ENCODE peak calls at places on chromosome 21, in seven cellular contexts. V is left ventricle myocardium inferior, B is neural progenitor cell, O is A549, E is sigmoid colon, A is Panc1, D is Calu3. I is an unnamed sample.

GRCh38 chr21:9774347-9774746 is 747.0 kb upstream of the TPTE start:
- DNase-seq in E (no peak), D (no peak), B (no peak), O (no peak), A (no peak), V (no peak), I (no peak)

GRCh38 chr21:17789085-17789484 is 30.1 kb downstream of the C21orf91 start:
- DNase-seq in D (no peak), E (no peak), O (no peak), V (no peak), A (no peak), B (no peak), I (no peak)

GRCh38 chr21:39712976-39713375 is 32.0 kb upstream of the IGSF5 start:
- DNase-seq in O (peak; percentile 9), V (no peak), B (peak; percentile 47), A (no peak), E (no peak), D (peak; percentile 6), I (no peak)

GRCh38 chr21:31108969-31109368 is 70.7 kb upstream of the KRTAP19-8 start:
- DNase-seq in A (peak; percentile 5), B (peak; percentile 13), E (no peak), V (no peak), D (no peak), O (no peak), I (no peak)

GRCh38 chr21:45050786-45051489 is 23.4 kb upstream of the ADARB1 start:
- DNase-seq in B (no peak), V (no peak), D (no peak), E (no peak), O (peak; percentile 55), A (no peak), I (no peak)

GRCh38 chr21:26469789-26470188 is 103.3 kb downstream of the CYYR1 start:
- DNase-seq in E (no peak), O (no peak), B (no peak), A (peak; percentile 20), V (no peak), D (no peak), I (no peak)

GRCh38 chr21:27424601-27425000 is 457.7 kb upstream of the ADAMTS5 start:
- DNase-seq in O (no peak), A (no peak), V (no peak), D (no peak), E (no peak), B (no peak), I (no peak)

GRCh38 chr21:29261555-29262540 is 36.9 kb upstream of the BACH1 start:
- DNase-seq in O (no peak), E (no peak), D (no peak), B (no peak), A (no peak), V (no peak), I (no peak)

GRCh38 chr21:45290948-45291612 is 3.4 kb upstream of the POFUT2 start:
- DNase-seq in E (peak; percentile 76), A (no peak), V (no peak), B (no peak), D (no peak), O (no peak), I (no peak)

GRCh38 chr21:24941316-24942185 is 665.7 kb downstream of the MRPL39 start:
- DNase-seq in V (no peak), D (no peak), B (no peak), E (no peak), A (no peak), O (no peak), I (no peak)

GRCh38 chr21:25515484-25516405 is 91.5 kb downstream of the MRPL39 start:
- DNase-seq in O (no peak), E (no peak), A (no peak), V (no peak), B (no peak), D (no peak), I (no peak)

GRCh38 chr21:18318156-18318555 is 73.5 kb downstream of the CHODL start:
- DNase-seq in B (no peak), E (no peak), O (no peak), D (no peak), A (no peak), V (no peak), I (no peak)

GRCh38 chr21:45335151-45335760 is 47.6 kb upstream of the POFUT2 start:
- DNase-seq in E (peak; percentile 40), V (peak; percentile 11), B (no peak), A (no peak), D (no peak), O (no peak), I (no peak)

GRCh38 chr21:19440792-19441494 is 1037.4 kb upstream of the TMPRSS15 start:
- DNase-seq in A (no peak), B (no peak), D (no peak), E (no peak), V (no peak), O (no peak), I (no peak)

GRCh38 chr21:31609081-31609480 is 50.4 kb upstream of the SOD1 start:
- DNase-seq in A (no peak), D (no peak), E (no peak), O (no peak), V (no peak), B (peak; percentile 36), I (peak; percentile 30)

GRCh38 chr21:27339902-27340301 is 373.0 kb upstream of the ADAMTS5 start:
- DNase-seq in B (no peak), E (no peak), O (no peak), A (no peak), D (no peak), V (no peak), I (no peak)

GRCh38 chr21:45550552-45551210 is 8.4 kb upstream of the SLC19A1 start:
- DNase-seq in V (peak; percentile 32), E (peak; percentile 66), D (no peak), A (no peak), B (no peak), O (no peak), I (no peak)

GRCh38 chr21:29943885-29944284 is 4.1 kb upstream of the GRIK1 start:
- DNase-seq in V (no peak), A (no peak), O (no peak), B (peak; percentile 36), E (no peak), D (no peak), I (no peak)

GRCh38 chr21:19810779-19811178 is 1187.4 kb upstream of the NCAM2 start:
- DNase-seq in E (no peak), V (no peak), O (no peak), D (no peak), A (no peak), B (no peak), I (no peak)

GRCh38 chr21:38809170-38809878 is 3.6 kb downstream of the ETS2 start:
- DNase-seq in B (no peak), V (no peak), O (no peak), E (no peak), A (no peak), D (no peak), I (no peak)

GRCh38 chr21:32687946-32688345 is 39.9 kb downstream of the SYNJ1 start:
- DNase-seq in A (no peak), B (peak; percentile 16), V (no peak), E (no peak), D (no peak), O (no peak), I (no peak)
- TF ChIP-seq CTCF in A (peak; percentile 10), B (peak; percentile 32), V (peak; percentile 27), E (no peak), D (no peak), O (no peak), I (no peak)

DNA sequence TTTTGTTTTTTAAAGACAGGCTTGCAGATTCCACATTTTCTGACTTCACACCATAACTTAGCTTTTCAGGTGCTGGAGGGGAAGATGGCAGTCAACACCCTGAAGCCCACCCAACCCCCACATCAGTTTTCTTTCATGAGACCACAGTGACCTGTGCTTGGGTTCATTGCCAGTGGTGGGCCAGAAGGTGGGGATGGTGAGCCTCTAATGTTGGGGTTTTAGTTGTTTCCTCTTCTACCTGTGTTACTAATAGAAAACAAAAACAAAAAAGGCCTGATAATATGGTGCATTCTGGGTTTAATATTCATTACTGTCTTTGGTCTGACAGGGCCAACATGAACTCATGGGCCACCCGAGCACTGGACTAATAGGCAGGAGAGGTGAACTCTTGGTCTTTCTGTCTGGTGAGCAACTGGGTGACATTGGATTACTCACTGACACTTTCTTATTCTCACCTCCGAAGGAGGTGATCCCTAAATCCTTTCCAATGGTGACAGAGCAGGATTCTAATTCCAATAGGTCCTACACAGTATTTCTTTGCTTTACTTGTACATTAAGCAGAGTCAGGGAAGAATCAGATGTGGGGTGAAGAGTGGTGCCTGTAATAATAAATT is 132.8 kb downstream of the CLIC6 start:
- DNase-seq in E (no peak), V (no peak), B (no peak), A (no peak), O (peak; percentile 46), D (peak; percentile 21), I (no peak)
- TF ChIP-seq CTCF in E (no peak), V (no peak), B (peak; percentile 49), A (peak; percentile 48), O (peak; percentile 28), D (no peak), I (peak; percentile 24)

DNA sequence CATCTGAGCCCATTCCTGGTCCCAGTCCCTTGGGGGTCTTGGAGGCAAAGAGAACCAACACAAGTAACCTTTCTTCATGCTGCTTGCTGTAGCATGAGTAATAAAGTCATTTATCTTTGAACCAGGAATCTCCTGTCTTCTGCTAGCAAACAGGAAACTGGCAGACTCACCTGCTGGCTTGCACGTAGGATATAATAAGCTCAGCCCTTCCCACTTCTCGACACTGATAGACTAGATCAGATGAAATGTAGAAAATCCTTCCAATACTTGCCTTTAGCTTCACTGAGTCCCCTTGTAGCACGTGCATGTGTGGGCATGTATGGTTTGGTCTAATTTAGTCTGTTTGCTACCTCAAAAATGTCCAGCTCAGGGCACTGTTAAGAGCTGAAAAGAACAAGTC is 6.5 kb upstream of the TFF2 start:
- DNase-seq in A (no peak), E (no peak), D (no peak), O (no peak), B (no peak), V (no peak), I (no peak)
- TF ChIP-seq CTCF in A (no peak), E (no peak), D (no peak), O (no peak), B (no peak), V (no peak), I (no peak)

GRCh38 chr21:37532868-37533780 is 166.6 kb downstream of the DYRK1A start:
- DNase-seq in A (peak; percentile 15), O (peak; percentile 35), D (peak; percentile 47), E (no peak), V (no peak), B (no peak), I (no peak)
- TF ChIP-seq CTCF in A (no peak), O (no peak), D (no peak), E (no peak), V (no peak), B (no peak), I (no peak)

GRCh38 chr21:43618940-43619339 is 40.3 kb downstream of the HSF2BP start:
- DNase-seq in A (no peak), B (no peak), E (no peak), D (no peak), O (no peak), V (no peak), I (no peak)

GRCh38 chr21:43623588-43623987 is 35.7 kb downstream of the HSF2BP start:
- DNase-seq in O (no peak), V (no peak), E (no peak), A (no peak), B (no peak), D (no peak), I (no peak)

GRCh38 chr21:43622796-43623195 is 36.5 kb downstream of the HSF2BP start:
- DNase-seq in E (no peak), D (no peak), B (no peak), V (no peak), A (no peak), O (no peak), I (no peak)

GRCh38 chr21:43619344-43619743 is 39.9 kb downstream of the HSF2BP start:
- DNase-seq in E (no peak), V (no peak), O (no peak), A (no peak), B (no peak), D (no peak), I (no peak)

GRCh38 chr21:43619856-43620255 is 39.4 kb downstream of the HSF2BP start:
- DNase-seq in D (no peak), O (peak; percentile 78), E (no peak), A (no peak), V (no peak), B (peak; percentile 13), I (no peak)
- TF ChIP-seq CTCF in D (no peak), O (no peak), E (no peak), A (peak; percentile 18), V (no peak), B (peak; percentile 40), I (no peak)

I was measured in glutamatergic neuron.